ENCODE peak calls at places on chromosomes 7 and 10, in nine cellular contexts. One of them, this sample, is unnamed.

GRCh38 chr7:116588225-116588624 is 63.4 kb downstream of the CAV1 start:
- DNase-seq in OCI-LY7: peak
- DNase-seq in effector CD4-positive, alpha-beta T cell: no peak
- DNase-seq in activated naive CD4-positive, alpha-beta T cell treated with anti-CD3 and anti-CD28 coated beads, Interleukin-2, amount 10 ng/mL, durations not matched to agents 7 days and 5 days: peak
- DNase-seq in NCI-H82: no peak
- DNase-seq in T-helper 9 cell: no peak
- DNase-seq in midbrain: no peak
- DNase-seq in NCI-H2081: no peak
- DNase-seq in Daoy: peak
- DNase-seq in this sample: no peak

GRCh38 chr7:1368682-1369571 is 90.3 kb downstream of the MICALL2 start:
- DNase-seq in activated naive CD4-positive, alpha-beta T cell treated with anti-CD3 and anti-CD28 coated beads, Interleukin-2, amount 10 ng/mL, durations not matched to agents 7 days and 5 days: peak
- DNase-seq in NCI-H2081: no peak
- DNase-seq in midbrain: no peak
- DNase-seq in Daoy: peak
- DNase-seq in NCI-H82: peak
- DNase-seq in T-helper 9 cell: no peak
- DNase-seq in OCI-LY7: peak
- DNase-seq in effector CD4-positive, alpha-beta T cell: no peak
- DNase-seq in this sample: peak

GRCh38 chr7:128053023-128053422 is 21.8 kb upstream of the LRRC4 start:
- DNase-seq in Daoy: peak
- DNase-seq in NCI-H82: peak
- DNase-seq in OCI-LY7: peak
- DNase-seq in activated naive CD4-positive, alpha-beta T cell treated with anti-CD3 and anti-CD28 coated beads, Interleukin-2, amount 10 ng/mL, durations not matched to agents 7 days and 5 days: no peak
- DNase-seq in T-helper 9 cell: no peak
- DNase-seq in midbrain: peak
- DNase-seq in NCI-H2081: peak
- DNase-seq in effector CD4-positive, alpha-beta T cell: no peak
- DNase-seq in this sample: peak

GRCh38 chr7:144936314-144936713 is 100.5 kb upstream of the TPK1 start:
- DNase-seq in effector CD4-positive, alpha-beta T cell: no peak
- DNase-seq in NCI-H82: no peak
- DNase-seq in activated naive CD4-positive, alpha-beta T cell treated with anti-CD3 and anti-CD28 coated beads, Interleukin-2, amount 10 ng/mL, durations not matched to agents 7 days and 5 days: no peak
- DNase-seq in NCI-H2081: no peak
- DNase-seq in Daoy: peak
- DNase-seq in T-helper 9 cell: no peak
- DNase-seq in OCI-LY7: no peak
- DNase-seq in midbrain: no peak
- DNase-seq in this sample: no peak

GRCh38 chr7:115782716-115783460 is 247.7 kb downstream of the TFEC start:
- DNase-seq in OCI-LY7: no peak
- DNase-seq in effector CD4-positive, alpha-beta T cell: no peak
- DNase-seq in activated naive CD4-positive, alpha-beta T cell treated with anti-CD3 and anti-CD28 coated beads, Interleukin-2, amount 10 ng/mL, durations not matched to agents 7 days and 5 days: no peak
- DNase-seq in Daoy: no peak
- DNase-seq in T-helper 9 cell: no peak
- DNase-seq in midbrain: no peak
- DNase-seq in NCI-H82: peak
- DNase-seq in NCI-H2081: peak
- DNase-seq in this sample: peak

GRCh38 chr10:12358863-12359647 is 9.7 kb downstream of the CAMK1D start:
- DNase-seq in NCI-H82: no peak
- DNase-seq in activated naive CD4-positive, alpha-beta T cell treated with anti-CD3 and anti-CD28 coated beads, Interleukin-2, amount 10 ng/mL, durations not matched to agents 7 days and 5 days: no peak
- DNase-seq in OCI-LY7: no peak
- DNase-seq in NCI-H2081: no peak
- DNase-seq in midbrain: peak
- DNase-seq in effector CD4-positive, alpha-beta T cell: no peak
- DNase-seq in T-helper 9 cell: no peak
- DNase-seq in Daoy: no peak
- DNase-seq in this sample: no peak

GRCh38 chr7:122307228-122307619 is 2.7 kb upstream of the FEZF1 start:
- DNase-seq in NCI-H2081: no peak
- DNase-seq in NCI-H82: peak
- DNase-seq in OCI-LY7: no peak
- DNase-seq in Daoy: no peak
- DNase-seq in effector CD4-positive, alpha-beta T cell: no peak
- DNase-seq in T-helper 9 cell: no peak
- DNase-seq in activated naive CD4-positive, alpha-beta T cell treated with anti-CD3 and anti-CD28 coated beads, Interleukin-2, amount 10 ng/mL, durations not matched to agents 7 days and 5 days: no peak
- DNase-seq in midbrain: no peak
- DNase-seq in this sample: no peak

GRCh38 chr10:64515975-64516699 is 994.9 kb downstream of the REEP3 start:
- DNase-seq in NCI-H82: no peak
- DNase-seq in T-helper 9 cell: no peak
- DNase-seq in NCI-H2081: peak
- DNase-seq in activated naive CD4-positive, alpha-beta T cell treated with anti-CD3 and anti-CD28 coated beads, Interleukin-2, amount 10 ng/mL, durations not matched to agents 7 days and 5 days: no peak
- DNase-seq in Daoy: no peak
- DNase-seq in OCI-LY7: no peak
- DNase-seq in midbrain: no peak
- DNase-seq in effector CD4-positive, alpha-beta T cell: no peak
- DNase-seq in this sample: no peak

GRCh38 chr10:11036424-11037011 is 18.8 kb downstream of the CELF2 start:
- DNase-seq in NCI-H2081: peak
- DNase-seq in midbrain: peak
- DNase-seq in NCI-H82: peak
- DNase-seq in effector CD4-positive, alpha-beta T cell: no peak
- DNase-seq in Daoy: peak
- DNase-seq in OCI-LY7: no peak
- DNase-seq in T-helper 9 cell: no peak
- DNase-seq in activated naive CD4-positive, alpha-beta T cell treated with anti-CD3 and anti-CD28 coated beads, Interleukin-2, amount 10 ng/mL, durations not matched to agents 7 days and 5 days: no peak
- DNase-seq in this sample: no peak

GRCh38 chr10:78947733-78948132 is 121.0 kb upstream of the ZMIZ1 start:
- DNase-seq in NCI-H82: no peak
- DNase-seq in effector CD4-positive, alpha-beta T cell: no peak
- DNase-seq in midbrain: no peak
- DNase-seq in OCI-LY7: no peak
- DNase-seq in T-helper 9 cell: no peak
- DNase-seq in activated naive CD4-positive, alpha-beta T cell treated with anti-CD3 and anti-CD28 coated beads, Interleukin-2, amount 10 ng/mL, durations not matched to agents 7 days and 5 days: no peak
- DNase-seq in NCI-H2081: no peak
- DNase-seq in Daoy: no peak
- DNase-seq in this sample: no peak

GRCh38 chr7:112421666-112422486 is 28.4 kb upstream of the IFRD1 start:
- DNase-seq in midbrain: no peak
- DNase-seq in NCI-H82: no peak
- DNase-seq in effector CD4-positive, alpha-beta T cell: no peak
- DNase-seq in activated naive CD4-positive, alpha-beta T cell treated with anti-CD3 and anti-CD28 coated beads, Interleukin-2, amount 10 ng/mL, durations not matched to agents 7 days and 5 days: no peak
- DNase-seq in OCI-LY7: peak
- DNase-seq in NCI-H2081: no peak
- DNase-seq in T-helper 9 cell: no peak
- DNase-seq in Daoy: no peak
- DNase-seq in this sample: no peak

GRCh38 chr10:4684434-4684833 is 141.6 kb upstream of the AKR1E2 start:
- DNase-seq in NCI-H82: no peak
- DNase-seq in Daoy: no peak
- DNase-seq in NCI-H2081: no peak
- DNase-seq in effector CD4-positive, alpha-beta T cell: no peak
- DNase-seq in T-helper 9 cell: no peak
- DNase-seq in activated naive CD4-positive, alpha-beta T cell treated with anti-CD3 and anti-CD28 coated beads, Interleukin-2, amount 10 ng/mL, durations not matched to agents 7 days and 5 days: no peak
- DNase-seq in midbrain: no peak
- DNase-seq in OCI-LY7: no peak
- DNase-seq in this sample: no peak

GRCh38 chr10:33099748-33100147 is 141.7 kb upstream of the ITGB1 start:
- DNase-seq in NCI-H2081: no peak
- DNase-seq in T-helper 9 cell: no peak
- DNase-seq in activated naive CD4-positive, alpha-beta T cell treated with anti-CD3 and anti-CD28 coated beads, Interleukin-2, amount 10 ng/mL, durations not matched to agents 7 days and 5 days: no peak
- DNase-seq in effector CD4-positive, alpha-beta T cell: no peak
- DNase-seq in OCI-LY7: no peak
- DNase-seq in midbrain: no peak
- DNase-seq in NCI-H82: no peak
- DNase-seq in Daoy: no peak
- DNase-seq in this sample: no peak

GRCh38 chr7:118330373-118330772 is 105.9 kb downstream of the ANKRD7 start:
- DNase-seq in effector CD4-positive, alpha-beta T cell: no peak
- DNase-seq in OCI-LY7: no peak
- DNase-seq in activated naive CD4-positive, alpha-beta T cell treated with anti-CD3 and anti-CD28 coated beads, Interleukin-2, amount 10 ng/mL, durations not matched to agents 7 days and 5 days: no peak
- DNase-seq in Daoy: no peak
- DNase-seq in midbrain: no peak
- DNase-seq in NCI-H2081: no peak
- DNase-seq in NCI-H82: no peak
- DNase-seq in T-helper 9 cell: no peak
- DNase-seq in this sample: no peak

GRCh38 chr10:24305551-24306506 is 96.9 kb downstream of the KIAA1217 start:
- DNase-seq in effector CD4-positive, alpha-beta T cell: no peak
- DNase-seq in T-helper 9 cell: no peak
- DNase-seq in activated naive CD4-positive, alpha-beta T cell treated with anti-CD3 and anti-CD28 coated beads, Interleukin-2, amount 10 ng/mL, durations not matched to agents 7 days and 5 days: no peak
- DNase-seq in NCI-H82: no peak
- DNase-seq in NCI-H2081: no peak
- DNase-seq in OCI-LY7: no peak
- DNase-seq in Daoy: no peak
- DNase-seq in midbrain: no peak
- DNase-seq in this sample: no peak